ENCODE peak calls at places on chromosome 10, in seven cellular contexts. B is nephron progenitor cell; S is stimulated activated CD4-positive, alpha-beta T cell treated with anti-CD3 and anti-CD28 coated beads, Interleukin-4, amount 100 ng/mL, for 4 hours; A is NCI-H1417 treated with DMSO at 0.1 percent for 48 hours; E is neuronal stem cell; P is activated CD4-positive, alpha-beta T cell treated with anti-CD3 and anti-CD28 coated beads, Interleukin-2, amount 50 U/mL, for 1 hour; L is T1000. Q is an unnamed sample.

GRCh38 chr10:62501547-62501946 is 127.4 kb downstream of the ZNF365 start:
- DNase-seq in B (no peak), S (no peak), A (no peak), E (no peak), P (no peak), L (no peak), Q (no peak)

GRCh38 chr10:70404906-70405824 is 1.2 kb downstream of the EIF4EBP2 start:
- DNase-seq in B (peak), S (no peak), A (no peak), E (no peak), P (peak), L (peak), Q (no peak)

GRCh38 chr10:72322280-72323058 is 32.2 kb downstream of the DNAJB12 start:
- DNase-seq in B (no peak), S (peak), A (no peak), E (no peak), P (peak), L (no peak), Q (peak)

GRCh38 chr10:125023269-125023668 is 81.3 kb downstream of the ZRANB1 start:
- DNase-seq in B (no peak), S (no peak), A (peak), E (no peak), P (no peak), L (no peak), Q (no peak)

GRCh38 chr10:132448248-132448731 is 51.3 kb downstream of the PWWP2B start:
- DNase-seq in B (no peak), S (peak), A (no peak), E (no peak), P (peak), L (peak), Q (peak)

GRCh38 chr10:33412261-33413092 is 78.0 kb upstream of the NRP1 start:
- DNase-seq in B (no peak), S (no peak), A (no peak), E (no peak), P (no peak), L (no peak), Q (no peak)

GRCh38 chr10:88522715-88523114 is 60.4 kb downstream of the RNLS start:
- DNase-seq in B (no peak), S (no peak), A (no peak), E (no peak), P (no peak), L (no peak), Q (no peak)

GRCh38 chr10:98513704-98514103 is 67.0 kb upstream of the HPS1 start:
- DNase-seq in B (no peak), S (no peak), A (no peak), E (no peak), P (no peak), L (no peak), Q (no peak)

Q was measured in NK-92 treated with Interleukin-12 subunit alpha and Interleukin-12 subunit beta, amount 100 ng/mL, for 24 hours.